ENCODE peak calls at places on chromosomes 13 and 19, in seven cellular contexts. L, H, Z, O, D, X and N are unnamed samples.

GRCh38 chr19:51060973-51061372 is 3.9 kb downstream of the KLK13 start:
- DNase-seq in L (no peak), H (no peak), Z (no peak), O (no peak), D (no peak), X (no peak), N (no peak)

GRCh38 chr13:87941244-87941643 is 270.1 kb downstream of the SLITRK5 start:
- DNase-seq in L (no peak), H (no peak), Z (no peak), O (no peak), D (no peak), X (no peak), N (no peak)

GRCh38 chr19:55156202-55157063 is 1.1 kb downstream of the TNNI3 start:
- DNase-seq in L (peak), H (peak), Z (peak), O (no peak), D (peak), X (peak), N (peak)

GRCh38 chr19:7013678-7014077 is 7.6 kb downstream of the MBD3L2B start:
- DNase-seq in L (no peak), H (no peak), Z (peak), O (no peak), D (no peak), X (no peak), N (no peak)

GRCh38 chr19:9796113-9796773 is 22.6 kb downstream of the FBXL12 start:
- DNase-seq in L (peak), H (peak), Z (peak), O (peak), D (peak), X (peak), N (peak)

GRCh38 chr13:33707449-33707848 is 110.5 kb upstream of the RFC3 start:
- DNase-seq in L (no peak), H (no peak), Z (no peak), O (no peak), D (no peak), X (no peak), N (no peak)

GRCh38 chr19:12680034-12680433 is 1.6 kb downstream of the DHPS start:
- DNase-seq in L (no peak), H (no peak), Z (no peak), O (no peak), D (no peak), X (no peak), N (no peak)

GRCh38 chr19:3576696-3577443 is 4.1 kb downstream of the HMG20B start:
- DNase-seq in L (no peak), H (no peak), Z (no peak), O (no peak), D (no peak), X (peak), N (no peak)

GRCh38 chr13:60112771-60113170 is 51.0 kb downstream of the DIAPH3 start:
- DNase-seq in L (no peak), H (no peak), Z (no peak), O (no peak), D (no peak), X (no peak), N (no peak)

GRCh38 chr19:3434630-3435553 is 45.4 kb downstream of the SMIM24 start:
- DNase-seq in L (peak), H (peak), Z (peak), O (peak), D (peak), X (peak), N (peak)

GRCh38 chr13:22137361-22138050 is 466.6 kb downstream of the FGF9 start:
- DNase-seq in L (no peak), H (no peak), Z (no peak), O (no peak), D (no peak), X (no peak), N (no peak)

GRCh38 chr19:1055028-1055425 is 11.9 kb upstream of the ARHGAP45 start:
- DNase-seq in L (no peak), H (no peak), Z (no peak), O (no peak), D (no peak), X (no peak), N (no peak)

GRCh38 chr19:50050406-50051223 is 24.8 kb downstream of the ZNF473 start:
- DNase-seq in L (peak), H (peak), Z (peak), O (peak), D (peak), X (peak), N (peak)

GRCh38 chr19:32224371-32225244 is 120.8 kb upstream of the ZNF507 start:
- DNase-seq in L (no peak), H (peak), Z (peak), O (peak), D (peak), X (peak), N (no peak)

GRCh38 chr19:44765949-44766335 is 11.7 kb upstream of the CBLC start:
- DNase-seq in L (no peak), H (no peak), Z (no peak), O (no peak), D (no peak), X (no peak), N (no peak)

GRCh38 chr13:46339035-46339666 is 47.9 kb downstream of the RUBCNL start:
- DNase-seq in L (no peak), H (no peak), Z (peak), O (peak), D (no peak), X (peak), N (no peak)

GRCh38 chr13:80363890-80364503 is 23.1 kb upstream of the SPRY2 start:
- DNase-seq in L (peak), H (peak), Z (no peak), O (peak), D (peak), X (no peak), N (no peak)

GRCh38 chr13:48738261-48738755 is 84.6 kb downstream of the CYSLTR2 start:
- DNase-seq in L (no peak), H (no peak), Z (no peak), O (no peak), D (no peak), X (no peak), N (no peak)

GRCh38 chr13:113917096-113917495 is 53.2 kb upstream of the GAS6 start:
- DNase-seq in L (no peak), H (no peak), Z (no peak), O (no peak), D (no peak), X (no peak), N (no peak)

GRCh38 chr19:47619763-47620162 is 10.8 kb downstream of the BICRA start:
- DNase-seq in L (no peak), H (no peak), Z (peak), O (no peak), D (no peak), X (no peak), N (no peak)

GRCh38 chr19:21147540-21147939 is 5.7 kb downstream of the ZNF431 start:
- DNase-seq in L (no peak), H (no peak), Z (no peak), O (no peak), D (no peak), X (no peak), N (no peak)

GRCh38 chr19:16366433-16367268 is 42.0 kb downstream of the KLF2 start:
- DNase-seq in L (no peak), H (peak), Z (no peak), O (no peak), D (no peak), X (no peak), N (no peak)

GRCh38 chr19:56639217-56639616 is 3.7 kb upstream of the SMIM17 start:
- DNase-seq in L (no peak), H (peak), Z (no peak), O (no peak), D (no peak), X (peak), N (no peak)

GRCh38 chr13:31437975-31438374 is 238.2 kb downstream of the B3GLCT start:
- DNase-seq in L (no peak), H (no peak), Z (no peak), O (no peak), D (no peak), X (no peak), N (no peak)

GRCh38 chr13:49300716-49301589 is 53.2 kb downstream of the CDADC1 start:
- DNase-seq in L (peak), H (peak), Z (peak), O (peak), D (peak), X (peak), N (no peak)

GRCh38 chr13:75395901-75396300 is 86.1 kb downstream of the TBC1D4 start:
- DNase-seq in L (no peak), H (no peak), Z (no peak), O (no peak), D (no peak), X (no peak), N (no peak)

GRCh38 chr13:51707468-51707867 is 96.5 kb downstream of the DHRS12 start:
- DNase-seq in L (no peak), H (peak), Z (no peak), O (no peak), D (no peak), X (no peak), N (no peak)

GRCh38 chr13:100588350-100589177 is at the start of gene GGACT:
- DNase-seq in L (peak), H (peak), Z (peak), O (peak), D (peak), X (peak), N (peak)

GRCh38 chr13:114309806-114310410 is 4.4 kb upstream of the CHAMP1 start:
- DNase-seq in L (no peak), H (no peak), Z (no peak), O (no peak), D (no peak), X (peak), N (no peak)

GRCh38 chr19:11197291-11198174 is at the start of gene KANK2:
- DNase-seq in L (peak), H (peak), Z (peak), O (peak), D (peak), X (peak), N (peak)

GRCh38 chr13:79825959-79826358 is 345.0 kb downstream of the NDFIP2 start:
- DNase-seq in L (no peak), H (no peak), Z (no peak), O (no peak), D (no peak), X (no peak), N (no peak)

GRCh38 chr19:23440791-23441190 is 45.5 kb upstream of the ZNF91 start:
- DNase-seq in L (peak), H (peak), Z (no peak), O (no peak), D (peak), X (no peak), N (no peak)

GRCh38 chr13:42011601-42012401 is 36.6 kb upstream of the DGKH start:
- DNase-seq in L (no peak), H (no peak), Z (no peak), O (no peak), D (peak), X (peak), N (no peak)

GRCh38 chr13:33193428-33193974 is 92.1 kb downstream of the STARD13 start:
- DNase-seq in L (no peak), H (no peak), Z (no peak), O (no peak), D (no peak), X (no peak), N (no peak)

GRCh38 chr19:33496016-33496415 is 25.6 kb downstream of the PEPD start:
- DNase-seq in L (no peak), H (no peak), Z (no peak), O (no peak), D (no peak), X (no peak), N (no peak)